ENCODE peak calls at places on chromosomes 1 and 21, in five cellular contexts. P is mesendoderm, K is kidney, A is neural progenitor cell, R is fibroblast of lung. O is an unnamed sample.

GRCh38 chr1:95169544-95169943 is 52.4 kb downstream of the TLCD4 start:
- DNase-seq in P (peak), K (no peak), A (no peak), R (peak), O (no peak)

GRCh38 chr1:87926131-87926828 is 597.6 kb downstream of the LMO4 start:
- DNase-seq in P (peak), K (no peak), A (no peak), R (no peak), O (no peak)

GRCh38 chr1:110053557-110054428 is 16.7 kb downstream of the ALX3 start:
- DNase-seq in P (peak), K (no peak), A (peak), R (no peak), O (peak)

GRCh38 chr21:37944492-37944891 is 28.2 kb upstream of the KCNJ6 start:
- DNase-seq in P (peak), K (no peak), A (peak), R (no peak), O (no peak)

GRCh38 chr1:156475568-156476500 is 24.7 kb downstream of the MEF2D start:
- DNase-seq in P (no peak), K (peak), A (no peak), R (peak), O (peak)

GRCh38 chr1:78114034-78114956 is 68.5 kb downstream of the GIPC2 start:
- DNase-seq in P (peak), K (no peak), A (peak), R (peak), O (peak)

GRCh38 chr1:116232989-116233514 is 121.9 kb downstream of the MAB21L3 start:
- DNase-seq in P (peak), K (no peak), A (peak), R (no peak), O (no peak)

GRCh38 chr1:156124557-156125483 is 10.3 kb downstream of the LMNA start:
- DNase-seq in P (no peak), K (peak), A (no peak), R (peak), O (peak)

GRCh38 chr21:34367320-34367935 is 3.6 kb downstream of the KCNE2 start:
- DNase-seq in P (peak), K (no peak), A (peak), R (peak), O (peak)

GRCh38 chr1:205225901-205226765 is 1.6 kb upstream of the TMCC2 start:
- DNase-seq in P (no peak), K (no peak), A (no peak), R (peak), O (no peak)

GRCh38 chr1:155889566-155889965 is 21.6 kb downstream of the RIT1 start:
- DNase-seq in P (no peak), K (no peak), A (no peak), R (peak), O (no peak)

GRCh38 chr1:86769065-86769464 is 64.7 kb downstream of the SH3GLB1 start:
- DNase-seq in P (no peak), K (no peak), A (no peak), R (no peak), O (no peak)

GRCh38 chr1:198326915-198327314 is 170.1 kb downstream of the NEK7 start:
- DNase-seq in P (no peak), K (no peak), A (no peak), R (peak), O (no peak)

GRCh38 chr1:219798283-219799030 is 129.9 kb downstream of the SLC30A10 start:
- DNase-seq in P (no peak), K (no peak), A (no peak), R (peak), O (no peak)

GRCh38 chr1:35788139-35788538 is 18.4 kb upstream of the CLSPN start:
- DNase-seq in P (no peak), K (no peak), A (no peak), R (no peak), O (no peak)

GRCh38 chr21:42777064-42777756 is 102.1 kb downstream of the WDR4 start:
- DNase-seq in P (no peak), K (peak), A (no peak), R (no peak), O (no peak)

GRCh38 chr1:154937051-154937987 is 800 bp upstream of the PMVK start:
- DNase-seq in P (peak), K (peak), A (peak), R (peak), O (peak)

GRCh38 chr1:233993651-233994050 is 89.2 kb downstream of the SLC35F3 start:
- DNase-seq in P (peak), K (no peak), A (no peak), R (peak), O (no peak)

DNA sequence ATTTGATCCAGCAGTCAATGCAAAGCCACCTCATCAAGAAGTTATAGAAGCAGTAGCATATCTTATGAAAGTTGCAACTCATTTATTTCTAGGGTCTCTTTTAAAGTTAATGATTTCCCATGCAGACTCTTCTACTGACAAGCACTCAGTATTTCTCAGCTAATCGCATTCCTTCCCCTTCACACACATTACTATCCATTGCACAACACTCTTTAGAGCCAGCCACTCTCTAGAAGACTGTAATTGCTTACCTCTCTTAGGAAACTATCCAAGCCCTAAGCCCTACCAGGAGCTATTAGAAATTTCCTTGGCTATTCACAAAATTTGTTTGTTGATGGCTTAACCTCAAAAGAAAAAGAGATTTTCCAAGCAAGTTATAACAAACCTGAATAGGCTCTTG is 106.0 kb downstream of the ADAMTS1 start:
- DNase-seq in P (peak), K (no peak), A (no peak), R (no peak), O (no peak)
- H3K9ac ChIP-seq in P (no peak), K (no peak), A (no peak), R (no peak), O (no peak)

GRCh38 chr1:66282885-66283284 is 251.1 kb upstream of the SGIP1 start:
- DNase-seq in P (no peak), K (no peak), A (no peak), R (peak), O (no peak)

GRCh38 chr1:66284746-66285145 is 249.2 kb upstream of the SGIP1 start:
- DNase-seq in P (no peak), K (no peak), A (no peak), R (peak), O (no peak)

GRCh38 chr1:66283583-66284041 is 250.3 kb upstream of the SGIP1 start:
- DNase-seq in P (no peak), K (no peak), A (no peak), R (peak), O (no peak)

GRCh38 chr1:66281808-66282207 is 252.1 kb upstream of the SGIP1 start:
- DNase-seq in P (no peak), K (no peak), A (no peak), R (no peak), O (no peak)

DNA sequence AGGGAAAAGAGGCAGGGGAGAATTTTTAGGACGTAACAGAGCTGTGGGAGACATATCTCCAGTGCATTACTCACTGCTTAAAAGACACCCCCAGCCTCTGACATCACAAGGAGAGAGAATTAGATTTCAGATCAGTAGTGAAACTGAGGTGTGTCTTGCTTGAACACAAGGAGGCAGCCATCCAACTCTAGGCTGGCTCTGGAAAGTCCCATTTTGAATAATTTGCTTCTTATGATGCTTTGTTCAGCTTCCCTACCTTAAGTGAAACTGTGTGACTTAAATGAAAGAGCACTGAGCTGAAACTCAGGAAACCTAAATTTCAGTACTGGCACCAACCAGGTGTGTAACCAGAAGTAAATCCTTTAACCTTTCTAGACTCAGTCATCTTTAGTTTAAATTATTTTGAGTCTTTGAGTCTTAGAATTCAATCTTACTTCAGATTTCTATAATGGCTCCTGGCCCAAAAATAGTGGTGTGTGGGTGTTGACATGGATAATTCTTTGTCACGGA is 251.6 kb upstream of the SGIP1 start:
- DNase-seq in P (no peak), K (no peak), A (no peak), R (peak), O (no peak)
- H3K9ac ChIP-seq in P (no peak), K (no peak), A (no peak), R (no peak), O (no peak)

GRCh38 chr1:229989591-229990248 is 77.3 kb upstream of the GALNT2 start:
- DNase-seq in P (no peak), K (no peak), A (no peak), R (no peak), O (no peak)
- H3K9ac ChIP-seq in P (no peak), K (no peak), A (no peak), R (no peak), O (no peak)

GRCh38 chr1:8889925-8890785 is 11.7 kb upstream of the ENO1 start:
- DNase-seq in P (no peak), K (peak), A (no peak), R (peak), O (peak)
- H3K9ac ChIP-seq in P (no peak), K (no peak), A (no peak), R (peak), O (no peak)

DNA sequence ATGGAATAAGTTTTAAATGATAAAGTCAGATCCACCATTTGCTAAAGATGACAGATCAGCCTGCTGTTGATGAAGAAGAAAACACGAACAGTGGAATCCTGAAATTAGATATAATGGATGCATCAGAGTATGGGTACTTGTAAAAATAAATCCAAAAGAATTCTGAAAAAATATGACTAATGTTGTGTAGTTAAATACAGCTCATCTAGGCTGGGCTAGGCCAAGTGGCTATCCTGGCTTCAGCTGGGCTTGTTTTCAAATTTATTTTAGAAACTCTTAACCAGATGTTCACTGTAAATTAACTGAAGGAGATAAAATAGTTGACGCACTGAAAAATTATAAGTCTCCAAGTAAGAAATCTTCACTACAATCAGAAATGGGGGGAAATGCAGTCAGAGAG is 7.4 kb upstream of the RGS2 start:
- DNase-seq in P (no peak), K (no peak), A (no peak), R (no peak), O (no peak)
- H3K9ac ChIP-seq in P (no peak), K (no peak), A (no peak), R (no peak), O (no peak)

GRCh38 chr21:45054162-45054926 is 20.0 kb upstream of the ADARB1 start:
- DNase-seq in P (no peak), K (no peak), A (no peak), R (no peak), O (no peak)

GRCh38 chr21:45054927-45055612 is 19.3 kb upstream of the ADARB1 start:
- DNase-seq in P (no peak), K (no peak), A (no peak), R (no peak), O (no peak)

GRCh38 chr21:45056917-45057560 is 17.3 kb upstream of the ADARB1 start:
- DNase-seq in P (no peak), K (no peak), A (no peak), R (no peak), O (no peak)

GRCh38 chr21:45056505-45056904 is 17.9 kb upstream of the ADARB1 start:
- DNase-seq in P (no peak), K (no peak), A (no peak), R (no peak), O (no peak)

GRCh38 chr21:45055861-45056260 is 18.5 kb upstream of the ADARB1 start:
- DNase-seq in P (no peak), K (no peak), A (no peak), R (peak), O (no peak)
- H3K9ac ChIP-seq in P (no peak), K (no peak), A (no peak), R (no peak), O (no peak)

DNA sequence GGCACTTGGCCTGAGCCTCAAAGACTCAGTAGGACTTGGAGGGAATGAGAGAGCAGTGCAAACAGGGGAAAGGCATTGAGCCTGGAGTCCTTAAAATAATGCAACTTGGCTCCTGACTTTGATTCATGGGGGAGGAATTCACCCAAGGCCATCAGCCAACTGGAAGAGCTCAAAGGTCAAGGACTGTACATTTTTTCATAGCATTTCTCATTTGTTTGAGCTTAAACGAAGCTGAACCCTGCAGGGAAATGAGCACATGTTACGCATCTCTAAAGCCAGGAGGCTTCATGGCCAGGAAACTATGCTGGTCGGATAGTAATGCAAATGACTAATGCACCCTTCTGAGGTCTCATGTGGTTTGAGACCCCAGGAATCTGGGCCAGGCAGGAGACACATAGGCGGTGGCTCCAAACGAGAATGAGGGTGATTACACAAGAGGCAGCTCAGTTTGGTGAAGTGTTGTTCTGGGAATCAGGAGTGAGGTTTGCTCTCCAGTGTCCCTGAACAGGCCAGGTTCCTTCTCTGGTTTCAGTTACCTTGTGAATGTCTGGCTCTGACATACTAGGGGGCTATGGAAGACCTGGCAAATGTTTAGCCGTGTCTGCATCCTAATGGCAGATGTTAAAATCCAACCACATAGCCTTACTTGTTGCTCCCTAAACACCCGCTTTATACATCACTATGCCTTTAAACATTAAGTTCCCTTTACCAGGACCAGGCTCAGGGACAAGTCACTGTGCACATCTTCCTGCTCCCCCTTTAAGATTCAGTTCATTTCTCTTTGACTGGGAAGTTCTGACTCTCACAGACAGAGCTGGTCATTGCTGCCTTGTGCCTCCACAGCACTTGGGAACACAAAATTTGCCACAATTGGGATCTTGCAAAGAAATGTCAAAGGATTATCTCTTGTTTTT is 503.9 kb upstream of the USP24 start:
- DNase-seq in P (peak), K (no peak), A (no peak), R (peak), O (peak)
- H3K9ac ChIP-seq in P (no peak), K (no peak), A (no peak), R (peak), O (no peak)

GRCh38 chr1:183021405-183022201 is 1.6 kb upstream of the LAMC1 start:
- DNase-seq in P (no peak), K (no peak), A (no peak), R (no peak), O (no peak)
- H3K9ac ChIP-seq in P (peak), K (peak), A (peak), R (peak), O (peak)

GRCh38 chr1:21262282-21263051 is 27.8 kb downstream of the ECE1 start:
- DNase-seq in P (peak), K (peak), A (peak), R (peak), O (peak)
- H3K9ac ChIP-seq in P (peak), K (peak), A (no peak), R (peak), O (peak)

O was measured in colonic mucosa.